ENCODE peak calls at places on chromosomes 7 and 10, in five cellular contexts. One of them, this sample, is unnamed.

GRCh38 chr10:4051408-4052151 is 266.6 kb upstream of the KLF6 start:
- DNase-seq in neural progenitor cell: no peak
- DNase-seq in mesendoderm: no peak
- DNase-seq in NT2/D1: no peak
- DNase-seq in tibial artery: no peak
- DNase-seq in this sample: no peak

GRCh38 chr10:75211007-75211735 is 575 bp downstream of the VDAC2 start:
- DNase-seq in neural progenitor cell: no peak
- DNase-seq in mesendoderm: peak; percentile 78
- DNase-seq in NT2/D1: no peak
- DNase-seq in tibial artery: no peak
- DNase-seq in this sample: peak; percentile 72

GRCh38 chr10:98323221-98324164 is 55.5 kb upstream of the LOXL4 start:
- DNase-seq in neural progenitor cell: no peak
- DNase-seq in mesendoderm: peak; percentile 12
- DNase-seq in NT2/D1: no peak
- DNase-seq in tibial artery: peak; percentile 89
- DNase-seq in this sample: peak; percentile 90

GRCh38 chr10:3239066-3239919 is 66.7 kb upstream of the PITRM1 start:
- DNase-seq in neural progenitor cell: peak; percentile 71
- DNase-seq in mesendoderm: peak; percentile 60
- DNase-seq in NT2/D1: peak; percentile 38
- DNase-seq in tibial artery: peak; percentile 76
- DNase-seq in this sample: peak; percentile 83

GRCh38 chr7:21944616-21945373 is 904 bp downstream of the CDCA7L start:
- DNase-seq in neural progenitor cell: peak; percentile 61
- DNase-seq in mesendoderm: peak; percentile 74
- DNase-seq in NT2/D1: peak; percentile 33
- DNase-seq in tibial artery: no peak
- DNase-seq in this sample: no peak

GRCh38 chr7:26958834-26959233 is 94.4 kb upstream of the SKAP2 start:
- DNase-seq in neural progenitor cell: no peak
- DNase-seq in mesendoderm: no peak
- DNase-seq in NT2/D1: no peak
- DNase-seq in tibial artery: no peak
- DNase-seq in this sample: no peak

GRCh38 chr10:120221873-120222485 is 235.0 kb upstream of the PLPP4 start:
- DNase-seq in neural progenitor cell: peak; percentile 64
- DNase-seq in mesendoderm: peak; percentile 86
- DNase-seq in NT2/D1: peak; percentile 57
- DNase-seq in tibial artery: no peak
- DNase-seq in this sample: no peak

GRCh38 chr10:127163632-127164031 is 32.8 kb downstream of the INSYN2A start:
- DNase-seq in neural progenitor cell: no peak
- DNase-seq in mesendoderm: no peak
- DNase-seq in NT2/D1: no peak
- DNase-seq in tibial artery: no peak
- DNase-seq in this sample: no peak

GRCh38 chr7:99409814-99410213 is 1.0 kb downstream of the BUD31 start:
- DNase-seq in neural progenitor cell: no peak
- DNase-seq in mesendoderm: no peak
- DNase-seq in NT2/D1: no peak
- DNase-seq in tibial artery: no peak
- DNase-seq in this sample: no peak

GRCh38 chr10:113736576-113736975 is 14.9 kb upstream of the PLEKHS1 start:
- DNase-seq in neural progenitor cell: no peak
- DNase-seq in mesendoderm: no peak
- DNase-seq in NT2/D1: no peak
- DNase-seq in tibial artery: no peak
- DNase-seq in this sample: no peak

GRCh38 chr7:102819151-102819550 is 70.4 kb downstream of the FAM185A start:
- DNase-seq in neural progenitor cell: no peak
- DNase-seq in mesendoderm: no peak
- DNase-seq in NT2/D1: no peak
- DNase-seq in tibial artery: no peak
- DNase-seq in this sample: no peak

GRCh38 chr10:121494296-121494695 is 103.9 kb downstream of the FGFR2 start:
- DNase-seq in neural progenitor cell: no peak
- DNase-seq in mesendoderm: no peak
- DNase-seq in NT2/D1: no peak
- DNase-seq in tibial artery: no peak
- DNase-seq in this sample: no peak
- H3K36me3 ChIP-seq in neural progenitor cell: peaks cover 12% of the 10 kb centered on the region
- H3K36me3 ChIP-seq in mesendoderm: no peaks in the 10 kb centered on the region
- H3K36me3 ChIP-seq in NT2/D1: peaks cover 41% of the 10 kb centered on the region
- H3K36me3 ChIP-seq in tibial artery: peaks cover 7% of the 10 kb centered on the region
- H3K36me3 ChIP-seq in this sample: no peaks in the 10 kb centered on the region

GRCh38 chr7:93027044-93027443 is 90.7 kb downstream of the SAMD9 start:
- DNase-seq in neural progenitor cell: no peak
- DNase-seq in mesendoderm: no peak
- DNase-seq in NT2/D1: no peak
- DNase-seq in tibial artery: no peak
- DNase-seq in this sample: no peak

GRCh38 chr7:93026425-93026824 is 91.4 kb downstream of the SAMD9 start:
- DNase-seq in neural progenitor cell: no peak
- DNase-seq in mesendoderm: no peak
- DNase-seq in NT2/D1: no peak
- DNase-seq in tibial artery: no peak
- DNase-seq in this sample: no peak

GRCh38 chr7:93028610-93029009 is 89.2 kb downstream of the SAMD9 start:
- DNase-seq in neural progenitor cell: no peak
- DNase-seq in mesendoderm: no peak
- DNase-seq in NT2/D1: no peak
- DNase-seq in tibial artery: no peak
- DNase-seq in this sample: no peak

GRCh38 chr7:93030605-93031225 is 87.1 kb downstream of the SAMD9 start:
- DNase-seq in neural progenitor cell: no peak
- DNase-seq in mesendoderm: no peak
- DNase-seq in NT2/D1: no peak
- DNase-seq in tibial artery: no peak
- DNase-seq in this sample: no peak

GRCh38 chr7:93029056-93029455 is 88.7 kb downstream of the SAMD9 start:
- DNase-seq in neural progenitor cell: no peak
- DNase-seq in mesendoderm: no peak
- DNase-seq in NT2/D1: no peak
- DNase-seq in tibial artery: no peak
- DNase-seq in this sample: no peak
- H3K4me3 ChIP-seq in neural progenitor cell: no peak overlapping the region
- H3K4me3 ChIP-seq in mesendoderm: no peak overlapping the region
- H3K4me3 ChIP-seq in NT2/D1: no peak overlapping the region
- H3K4me3 ChIP-seq in tibial artery: no peak overlapping the region
- H3K4me3 ChIP-seq in this sample: no peak overlapping the region

GRCh38 chr7:105130048-105130447 is 116.0 kb downstream of the KMT2E start:
- DNase-seq in neural progenitor cell: no peak
- DNase-seq in mesendoderm: no peak
- DNase-seq in NT2/D1: no peak
- DNase-seq in tibial artery: no peak
- DNase-seq in this sample: no peak

GRCh38 chr7:105127179-105127578 is 113.2 kb downstream of the KMT2E start:
- DNase-seq in neural progenitor cell: no peak
- DNase-seq in mesendoderm: no peak
- DNase-seq in NT2/D1: no peak
- DNase-seq in tibial artery: no peak
- DNase-seq in this sample: no peak

GRCh38 chr7:105126436-105126975 is 112.5 kb downstream of the KMT2E start:
- DNase-seq in neural progenitor cell: no peak
- DNase-seq in mesendoderm: no peak
- DNase-seq in NT2/D1: no peak
- DNase-seq in tibial artery: no peak
- DNase-seq in this sample: no peak

GRCh38 chr7:105122619-105123018 is 108.6 kb downstream of the KMT2E start:
- DNase-seq in neural progenitor cell: no peak
- DNase-seq in mesendoderm: no peak
- DNase-seq in NT2/D1: no peak
- DNase-seq in tibial artery: no peak
- DNase-seq in this sample: no peak

DNA sequence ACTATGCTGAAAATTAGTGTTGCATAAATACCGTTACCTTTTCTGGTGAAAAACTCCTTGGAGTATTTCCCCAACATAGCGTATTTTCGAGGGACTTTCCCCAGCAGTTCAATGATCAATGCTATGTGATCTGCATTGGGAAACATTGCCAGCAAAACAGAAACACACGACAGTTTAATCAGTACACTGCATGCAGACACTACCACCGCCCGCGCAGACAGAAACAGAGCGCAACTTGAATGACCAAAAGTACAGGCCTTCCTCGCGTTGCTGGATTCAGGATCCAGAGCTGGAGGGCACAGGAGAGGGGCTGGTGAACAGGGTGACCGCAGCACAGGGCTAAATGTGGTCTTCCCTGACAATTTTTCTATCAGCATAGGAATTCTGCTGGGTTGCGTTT is 111.7 kb downstream of the KMT2E start:
- DNase-seq in neural progenitor cell: no peak
- DNase-seq in mesendoderm: no peak
- DNase-seq in NT2/D1: no peak
- DNase-seq in tibial artery: no peak
- DNase-seq in this sample: no peak
- H3K36me3 ChIP-seq in neural progenitor cell: no peaks in the 10 kb centered on the region
- H3K36me3 ChIP-seq in mesendoderm: peaks cover 2% of the 10 kb centered on the region
- H3K36me3 ChIP-seq in NT2/D1: peaks cover 11% of the 10 kb centered on the region
- H3K36me3 ChIP-seq in tibial artery: no peaks in the 10 kb centered on the region
- H3K36me3 ChIP-seq in this sample: peaks cover 14% of the 10 kb centered on the region

GRCh38 chr7:39414669-39415035 is 151.6 kb upstream of the YAE1 start:
- DNase-seq in neural progenitor cell: no peak
- DNase-seq in mesendoderm: no peak
- DNase-seq in NT2/D1: no peak
- DNase-seq in tibial artery: no peak
- DNase-seq in this sample: no peak
- H3K4me3 ChIP-seq in neural progenitor cell: peak overlapping the region; percentile 71
- H3K4me3 ChIP-seq in mesendoderm: no peak overlapping the region
- H3K4me3 ChIP-seq in NT2/D1: no peak overlapping the region
- H3K4me3 ChIP-seq in tibial artery: peak overlapping the region; percentile 59
- H3K4me3 ChIP-seq in this sample: peak overlapping the region; percentile 55

GRCh38 chr10:72085166-72085565 is 3.2 kb downstream of the SPOCK2 start:
- DNase-seq in neural progenitor cell: peak; percentile 46
- DNase-seq in mesendoderm: no peak
- DNase-seq in NT2/D1: no peak
- DNase-seq in tibial artery: peak; percentile 38
- DNase-seq in this sample: no peak
- H3K36me3 ChIP-seq in neural progenitor cell: no peaks in the 10 kb centered on the region
- H3K36me3 ChIP-seq in mesendoderm: no peaks in the 10 kb centered on the region
- H3K36me3 ChIP-seq in NT2/D1: no peaks in the 10 kb centered on the region
- H3K36me3 ChIP-seq in tibial artery: no peaks in the 10 kb centered on the region
- H3K36me3 ChIP-seq in this sample: no peaks in the 10 kb centered on the region

DNA sequence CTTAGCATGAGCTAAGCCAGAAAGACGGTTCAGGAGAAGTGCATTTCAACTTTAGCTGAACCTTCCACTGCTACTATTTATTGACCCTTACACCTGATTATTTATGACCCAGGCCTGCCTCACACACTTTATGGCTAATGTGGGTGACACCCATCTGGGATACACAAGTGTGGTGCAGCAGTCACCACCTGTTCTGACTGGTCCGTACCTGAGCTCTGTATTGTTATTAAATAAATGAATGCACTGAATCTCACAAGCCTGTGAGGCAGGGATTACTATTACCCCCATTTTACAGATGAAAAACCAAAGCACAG is 1.5 kb downstream of the ANXA11 start:
- DNase-seq in neural progenitor cell: no peak
- DNase-seq in mesendoderm: no peak
- DNase-seq in NT2/D1: no peak
- DNase-seq in tibial artery: no peak
- DNase-seq in this sample: no peak
- H3K4me3 ChIP-seq in neural progenitor cell: peak overlapping the region; percentile 77
- H3K4me3 ChIP-seq in mesendoderm: no peak overlapping the region
- H3K4me3 ChIP-seq in NT2/D1: peak overlapping the region; percentile 62
- H3K4me3 ChIP-seq in tibial artery: peak overlapping the region; percentile 96
- H3K4me3 ChIP-seq in this sample: peak overlapping the region; percentile 73

This sample was measured in ascending aorta.